ENCODE peak calls at places on chromosomes 1 and 21, in ten cellular contexts. E, I, M, T, B, P, N, L, X and Q are unnamed samples.

GRCh38 chr1:106746448-106747085 is 309.9 kb upstream of the PRMT6 start:
- DNase-seq in M (peak), P (no peak), L (peak), X (no peak), B (no peak), N (no peak), E (no peak), I (no peak), T (no peak), Q (no peak)

GRCh38 chr1:2001773-2002411 is 1.7 kb downstream of the CFAP74 start:
- DNase-seq in I (no peak), M (no peak), B (no peak), X (no peak), L (no peak), N (no peak), P (no peak), T (no peak), E (no peak), Q (no peak)

GRCh38 chr1:64934115-64934880 is 32.1 kb downstream of the JAK1 start:
- DNase-seq in T (no peak), N (no peak), B (peak), X (no peak), L (no peak), I (no peak), P (peak), M (no peak), E (peak), Q (no peak)

GRCh38 chr1:155321577-155322497 is 1.1 kb downstream of the RUSC1 start:
- DNase-seq in E (no peak), P (no peak), T (no peak), N (no peak), I (no peak), M (no peak), B (no peak), L (peak), X (no peak), Q (no peak)

GRCh38 chr1:203871114-203871875 is 9.9 kb downstream of the SNRPE start:
- DNase-seq in T (no peak), X (no peak), E (peak), B (peak), P (peak), I (no peak), N (no peak), L (peak), M (peak), Q (peak)

GRCh38 chr1:206450271-206450670 is 20.0 kb upstream of the IKBKE start:
- DNase-seq in P (no peak), L (no peak), B (no peak), E (no peak), T (no peak), I (no peak), M (no peak), X (no peak), N (no peak), Q (no peak)

GRCh38 chr1:226921504-226921903 is 18.6 kb upstream of the COQ8A start:
- DNase-seq in B (no peak), I (no peak), X (no peak), N (no peak), E (no peak), P (no peak), L (no peak), T (no peak), M (no peak), Q (no peak)

GRCh38 chr21:35646606-35647005 is 413.7 kb downstream of the SETD4 start:
- DNase-seq in L (no peak), I (no peak), P (peak), X (no peak), M (no peak), E (no peak), B (peak), N (no peak), T (no peak), Q (no peak)

GRCh38 chr1:83883979-83884378 is 115.0 kb downstream of the TTLL7 start:
- DNase-seq in E (no peak), L (no peak), M (no peak), I (no peak), X (no peak), P (no peak), N (no peak), B (no peak), T (no peak), Q (no peak)

GRCh38 chr1:164774819-164775654 is 216.1 kb downstream of the PBX1 start:
- DNase-seq in M (no peak), N (no peak), B (no peak), X (no peak), L (no peak), E (no peak), T (no peak), I (no peak), P (no peak), Q (no peak)

GRCh38 chr1:117710710-117711109 is 104.9 kb downstream of the TENT5C start:
- DNase-seq in M (no peak), B (no peak), X (no peak), T (no peak), L (no peak), I (no peak), P (peak), E (no peak), N (no peak), Q (no peak)

GRCh38 chr1:94726981-94727685 is 93.0 kb upstream of the SLC44A3 start:
- DNase-seq in B (no peak), M (no peak), I (no peak), X (no peak), L (no peak), N (no peak), P (no peak), T (no peak), E (no peak), Q (no peak)

GRCh38 chr1:40818264-40818961 is 34.8 kb downstream of the KCNQ4 start:
- DNase-seq in E (no peak), X (peak), M (peak), T (peak), N (peak), B (no peak), L (no peak), P (peak), I (no peak), Q (no peak)

GRCh38 chr1:206011057-206011456 is 7.9 kb upstream of the RAB7B start:
- DNase-seq in N (no peak), L (no peak), X (no peak), E (no peak), B (no peak), M (no peak), T (no peak), P (no peak), I (no peak), Q (no peak)

GRCh38 chr1:182137546-182137945 is 76.0 kb upstream of the ZNF648 start:
- DNase-seq in E (no peak), I (no peak), M (no peak), B (no peak), X (no peak), P (no peak), N (no peak), T (no peak), L (no peak), Q (no peak)

GRCh38 chr1:228101614-228101993 is 1.5 kb downstream of the C1orf35 start:
- DNase-seq in N (no peak), P (no peak), M (no peak), E (no peak), X (no peak), L (no peak), I (no peak), B (no peak), T (no peak), Q (no peak)

GRCh38 chr21:45618287-45618686 is 25.2 kb upstream of the PCBP3 start:
- DNase-seq in M (no peak), P (peak), E (no peak), B (no peak), N (no peak), I (no peak), L (no peak), X (no peak), T (no peak), Q (no peak)

GRCh38 chr1:32894681-32895080 is 6.5 kb downstream of the TMEM54 start:
- DNase-seq in N (no peak), E (no peak), M (no peak), P (no peak), I (no peak), T (no peak), X (no peak), L (no peak), B (no peak), Q (no peak)

GRCh38 chr1:20640183-20640597 is 6.9 kb downstream of the PINK1 start:
- DNase-seq in N (peak), P (peak), M (peak), T (peak), I (no peak), E (no peak), B (no peak), L (peak), X (peak), Q (peak)

GRCh38 chr1:215055281-215055935 is 27.1 kb upstream of the KCNK2 start:
- DNase-seq in T (no peak), L (no peak), N (no peak), M (no peak), I (no peak), E (no peak), B (no peak), P (peak), X (no peak), Q (no peak)

GRCh38 chr1:5921671-5922070 is 70.6 kb downstream of the NPHP4 start:
- DNase-seq in X (no peak), M (no peak), T (no peak), E (no peak), P (no peak), L (no peak), N (no peak), I (no peak), B (no peak), Q (no peak)

GRCh38 chr1:199226163-199226562 is 587.3 kb downstream of the PTPRC start:
- DNase-seq in B (peak), I (no peak), X (peak), T (no peak), E (no peak), M (no peak), L (no peak), N (no peak), P (peak), Q (no peak)

GRCh38 chr1:192566657-192567056 is 8.9 kb upstream of the RGS1 start:
- DNase-seq in X (no peak), P (no peak), L (no peak), B (no peak), E (no peak), N (no peak), M (no peak), T (no peak), I (no peak), Q (no peak)

GRCh38 chr21:44618504-44618903 is 6.6 kb downstream of the KRTAP10-8 start:
- DNase-seq in M (no peak), X (no peak), E (no peak), B (no peak), T (no peak), I (no peak), L (no peak), P (no peak), N (no peak), Q (no peak)

GRCh38 chr1:210222288-210223006 is 10.1 kb upstream of the SERTAD4 start:
- DNase-seq in E (no peak), M (no peak), T (no peak), I (no peak), L (no peak), B (no peak), X (no peak), P (no peak), N (no peak), Q (no peak)

GRCh38 chr1:90720137-90720636 is 3.1 kb upstream of the BARHL2 start:
- DNase-seq in X (no peak), T (no peak), E (no peak), I (no peak), B (no peak), M (no peak), N (no peak), L (no peak), P (no peak), Q (no peak)

GRCh38 chr1:111110197-111110899 is 29.5 kb downstream of the DRAM2 start:
- DNase-seq in T (no peak), M (no peak), E (no peak), L (no peak), N (no peak), P (peak), I (no peak), X (no peak), B (no peak), Q (no peak)

GRCh38 chr1:152442765-152443164 is 28.7 kb upstream of the CRNN start:
- DNase-seq in I (no peak), T (no peak), N (no peak), P (peak), B (peak), M (no peak), L (no peak), X (no peak), E (no peak), Q (no peak)